ENCODE peak calls at places on chromosomes 4 and X, in four cellular contexts. One of them, this sample, is unnamed.

GRCh38 chrX:139304471-139304870 is 226.1 kb upstream of the F9 start:
- DNase-seq in GM23248: no peak
- DNase-seq in HCT116: no peak
- DNase-seq in hepatocyte: no peak
- DNase-seq in this sample: peak; percentile 66

GRCh38 chr4:134634301-134634700 is 432.7 kb upstream of the PABPC4L start:
- DNase-seq in GM23248: no peak
- DNase-seq in HCT116: no peak
- DNase-seq in hepatocyte: no peak
- DNase-seq in this sample: no peak

GRCh38 chr4:151912626-151913025 is 151.8 kb upstream of the GATB start:
- DNase-seq in HCT116: no peak
- DNase-seq in hepatocyte: no peak
- DNase-seq in GM23248: no peak
- DNase-seq in this sample: no peak

GRCh38 chrX:154730271-154730883 is 20.5 kb downstream of the GAB3 start:
- DNase-seq in GM23248: peak; percentile 72
- DNase-seq in HCT116: no peak
- DNase-seq in hepatocyte: no peak
- DNase-seq in this sample: peak; percentile 77

GRCh38 chr4:176883108-176883550 is 90.4 kb upstream of the VEGFC start:
- DNase-seq in GM23248: peak; percentile 15
- DNase-seq in hepatocyte: no peak
- DNase-seq in HCT116: no peak
- DNase-seq in this sample: peak; percentile 55

GRCh38 chr4:135277116-135277979 is 1075.8 kb upstream of the PABPC4L start:
- DNase-seq in hepatocyte: no peak
- DNase-seq in GM23248: no peak
- DNase-seq in HCT116: no peak
- DNase-seq in this sample: peak; percentile 92

GRCh38 chrX:150202641-150203248 is 160.4 kb upstream of the MAMLD1 start:
- DNase-seq in HCT116: no peak
- DNase-seq in hepatocyte: peak; percentile 13
- DNase-seq in GM23248: peak; percentile 80
- DNase-seq in this sample: no peak

GRCh38 chr4:139014391-139015268 is 951 bp upstream of the NOCT start:
- DNase-seq in HCT116: peak; percentile 85
- DNase-seq in hepatocyte: peak; percentile 81
- DNase-seq in GM23248: peak; percentile 88
- DNase-seq in this sample: peak; percentile 97

GRCh38 chrX:16931855-16932254 is 14.6 kb upstream of the REPS2 start:
- DNase-seq in HCT116: no peak
- DNase-seq in GM23248: no peak
- DNase-seq in hepatocyte: no peak
- DNase-seq in this sample: no peak

GRCh38 chr4:165208741-165209388 is 1.5 kb downstream of the KLHL2 start:
- DNase-seq in GM23248: no peak
- DNase-seq in HCT116: no peak
- DNase-seq in hepatocyte: no peak
- DNase-seq in this sample: peak; percentile 33

GRCh38 chr4:155207534-155208257 is 740 bp upstream of the NPY2R start:
- DNase-seq in HCT116: no peak
- DNase-seq in GM23248: no peak
- DNase-seq in hepatocyte: peak; percentile 30
- DNase-seq in this sample: no peak

GRCh38 chr4:1661695-1662094 is 22.4 kb downstream of the FAM53A start:
- DNase-seq in GM23248: no peak
- DNase-seq in HCT116: peak; percentile 48
- DNase-seq in hepatocyte: no peak
- DNase-seq in this sample: no peak

GRCh38 chr4:138090145-138090917 is 151.8 kb downstream of the SLC7A11 start:
- DNase-seq in GM23248: peak; percentile 74
- DNase-seq in HCT116: peak; percentile 76
- DNase-seq in hepatocyte: peak; percentile 82
- DNase-seq in this sample: peak; percentile 54

GRCh38 chr4:145279122-145279960 is 99.0 kb upstream of the OTUD4 start:
- DNase-seq in hepatocyte: no peak
- DNase-seq in HCT116: no peak
- DNase-seq in GM23248: peak; percentile 92
- DNase-seq in this sample: peak; percentile 96

GRCh38 chrX:110012818-110013484 is 10.0 kb downstream of the TMEM164 start:
- DNase-seq in HCT116: no peak
- DNase-seq in GM23248: no peak
- DNase-seq in hepatocyte: no peak
- DNase-seq in this sample: no peak

GRCh38 chrX:94256396-94256795 is 582.4 kb downstream of the FAM133A start:
- DNase-seq in HCT116: no peak
- DNase-seq in GM23248: no peak
- DNase-seq in hepatocyte: no peak
- DNase-seq in this sample: no peak

GRCh38 chr4:112604590-112604989 is 32.1 kb downstream of the ZGRF1 start:
- DNase-seq in hepatocyte: peak; percentile 74
- DNase-seq in HCT116: peak; percentile 18
- DNase-seq in GM23248: peak; percentile 71
- DNase-seq in this sample: peak; percentile 16

GRCh38 chr4:2436301-2436700 is 17.5 kb downstream of the CFAP99 start:
- DNase-seq in GM23248: peak; percentile 76
- DNase-seq in hepatocyte: no peak
- DNase-seq in HCT116: no peak
- DNase-seq in this sample: no peak

GRCh38 chr4:55444822-55445221 is 49.1 kb downstream of the TMEM165 start:
- DNase-seq in HCT116: peak; percentile 13
- DNase-seq in GM23248: peak; percentile 62
- DNase-seq in hepatocyte: no peak
- DNase-seq in this sample: peak; percentile 36

GRCh38 chrX:52139545-52139895 is 45.2 kb upstream of the MAGED4 start:
- DNase-seq in hepatocyte: no peak
- DNase-seq in GM23248: no peak
- DNase-seq in HCT116: no peak
- DNase-seq in this sample: no peak

GRCh38 chrX:10356979-10357378 is 200.2 kb downstream of the CLCN4 start:
- DNase-seq in GM23248: peak; percentile 60
- DNase-seq in HCT116: no peak
- DNase-seq in hepatocyte: no peak
- DNase-seq in this sample: peak; percentile 71

GRCh38 chr4:147425019-147425418 is 55.9 kb upstream of the EDNRA start:
- DNase-seq in GM23248: peak; percentile 60
- DNase-seq in hepatocyte: no peak
- DNase-seq in HCT116: no peak
- DNase-seq in this sample: peak; percentile 42

GRCh38 chrX:17591741-17592110 is 145.6 kb upstream of the SCML1 start:
- DNase-seq in hepatocyte: no peak
- DNase-seq in GM23248: peak; percentile 77
- DNase-seq in HCT116: no peak
- DNase-seq in this sample: peak; percentile 80

GRCh38 chrX:40290519-40290918 is 192.8 kb upstream of the BCOR start:
- DNase-seq in GM23248: no peak
- DNase-seq in HCT116: no peak
- DNase-seq in hepatocyte: no peak
- DNase-seq in this sample: no peak

GRCh38 chr4:33890841-33891240 is 2353.5 kb downstream of the ARAP2 start:
- DNase-seq in HCT116: no peak
- DNase-seq in GM23248: peak; percentile 5
- DNase-seq in hepatocyte: no peak
- DNase-seq in this sample: no peak

GRCh38 chrX:47351706-47352105 is 18.7 kb upstream of the ZNF157 start:
- DNase-seq in HCT116: no peak
- DNase-seq in GM23248: peak; percentile 68
- DNase-seq in hepatocyte: no peak
- DNase-seq in this sample: peak; percentile 57

GRCh38 chrX:36867143-36867542 is 141.0 kb upstream of the FAM47C start:
- DNase-seq in GM23248: peak; percentile 28
- DNase-seq in hepatocyte: peak; percentile 64
- DNase-seq in HCT116: no peak
- DNase-seq in this sample: peak; percentile 1

GRCh38 chr4:159090255-159090654 is 12.6 kb upstream of the RAPGEF2 start:
- DNase-seq in HCT116: no peak
- DNase-seq in hepatocyte: no peak
- DNase-seq in GM23248: no peak
- DNase-seq in this sample: no peak

GRCh38 chr4:110637408-110638131 is 14.7 kb upstream of the PITX2 start:
- DNase-seq in hepatocyte: peak; percentile 68
- DNase-seq in HCT116: no peak
- DNase-seq in GM23248: peak; percentile 27
- DNase-seq in this sample: no peak

GRCh38 chrX:73903941-73904340 is 340.9 kb downstream of the CHIC1 start:
- DNase-seq in hepatocyte: no peak
- DNase-seq in HCT116: no peak
- DNase-seq in GM23248: no peak
- DNase-seq in this sample: no peak

GRCh38 chr4:147488551-147488950 is 7.7 kb downstream of the EDNRA start:
- DNase-seq in HCT116: no peak
- DNase-seq in GM23248: peak; percentile 11
- DNase-seq in hepatocyte: no peak
- DNase-seq in this sample: peak; percentile 42

GRCh38 chr4:120630432-120630831 is 292.1 kb downstream of the PRDM5 start:
- DNase-seq in hepatocyte: no peak
- DNase-seq in GM23248: peak; percentile 3
- DNase-seq in HCT116: no peak
- DNase-seq in this sample: no peak

GRCh38 chr4:6986067-6986780 is 56.9 kb upstream of the TADA2B start:
- DNase-seq in GM23248: peak; percentile 74
- DNase-seq in hepatocyte: peak; percentile 57
- DNase-seq in HCT116: no peak
- DNase-seq in this sample: peak; percentile 76

DNA sequence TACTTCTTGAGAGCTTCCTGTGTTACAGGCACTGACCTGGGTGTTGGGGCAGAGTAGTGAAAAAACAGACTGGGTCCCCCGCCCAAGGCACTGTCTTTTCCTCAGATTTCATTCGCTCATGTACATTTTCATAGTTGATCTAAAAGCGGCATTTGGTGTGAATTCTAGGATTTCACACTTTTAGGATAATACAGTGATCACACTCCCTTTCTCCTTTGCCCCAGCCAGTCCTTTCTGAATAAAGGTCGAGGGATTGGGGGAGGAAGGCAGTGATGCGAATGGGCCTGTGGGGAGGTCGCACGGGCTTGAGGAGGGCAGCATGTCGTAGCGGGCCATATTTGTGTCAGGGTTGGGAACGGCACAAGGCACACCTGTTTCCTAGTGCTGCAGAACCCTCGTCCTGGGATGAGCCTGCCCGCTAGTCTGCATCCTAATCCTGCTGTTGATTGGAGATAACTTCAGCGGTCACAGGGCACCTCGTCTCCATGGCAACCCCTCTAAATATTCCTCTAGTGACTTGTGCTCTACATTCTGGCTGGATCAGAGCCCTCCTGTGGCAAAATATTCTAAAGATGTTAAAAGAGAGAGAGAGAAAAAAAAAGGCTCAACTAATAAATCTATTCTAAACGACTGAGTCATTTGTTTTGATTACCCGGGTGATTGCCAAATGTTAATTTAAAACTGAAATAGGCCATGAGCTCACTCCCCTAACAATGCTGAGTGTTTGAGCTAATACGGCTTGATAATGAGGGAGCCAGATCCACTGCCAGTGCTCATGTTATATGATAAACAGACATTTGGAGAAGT is 21.8 kb downstream of the FHL1 start:
- DNase-seq in hepatocyte: peak; percentile 66
- DNase-seq in GM23248: peak; percentile 86
- DNase-seq in HCT116: no peak
- DNase-seq in this sample: peak; percentile 90
- H3K4me1 ChIP-seq in hepatocyte: peaks cover 7% of the 10 kb centered on the region
- H3K4me1 ChIP-seq in GM23248: peaks cover 29% of the 10 kb centered on the region
- H3K4me1 ChIP-seq in HCT116: peaks cover 12% of the 10 kb centered on the region
- H3K4me1 ChIP-seq in this sample: peaks cover 29% of the 10 kb centered on the region

GRCh38 chrX:153413731-153414130 is 2.5 kb downstream of the ZFP92 start:
- DNase-seq in GM23248: no peak
- DNase-seq in hepatocyte: no peak
- DNase-seq in HCT116: no peak
- DNase-seq in this sample: no peak

GRCh38 chrX:153411255-153411987 is at the start of gene ZFP92:
- DNase-seq in HCT116: no peak
- DNase-seq in GM23248: peak; percentile 5
- DNase-seq in hepatocyte: peak; percentile 27
- DNase-seq in this sample: no peak

GRCh38 chrX:153412746-153413720 is 1.8 kb downstream of the ZFP92 start:
- DNase-seq in HCT116: no peak
- DNase-seq in hepatocyte: no peak
- DNase-seq in GM23248: no peak
- DNase-seq in this sample: no peak

GRCh38 chrX:153410888-153411254 is 401 bp upstream of the ZFP92 start:
- DNase-seq in HCT116: no peak
- DNase-seq in hepatocyte: no peak
- DNase-seq in GM23248: no peak
- DNase-seq in this sample: no peak

GRCh38 chrX:153411988-153412574 is 809 bp downstream of the ZFP92 start:
- DNase-seq in hepatocyte: no peak
- DNase-seq in HCT116: no peak
- DNase-seq in GM23248: peak; percentile 23
- DNase-seq in this sample: no peak
- TF ChIP-seq EZH2 in hepatocyte: no peak
- TF ChIP-seq EZH2 in HCT116: no peak
- TF ChIP-seq EZH2 in GM23248: no peak
- TF ChIP-seq EZH2 in this sample: peak; percentile 56

DNA sequence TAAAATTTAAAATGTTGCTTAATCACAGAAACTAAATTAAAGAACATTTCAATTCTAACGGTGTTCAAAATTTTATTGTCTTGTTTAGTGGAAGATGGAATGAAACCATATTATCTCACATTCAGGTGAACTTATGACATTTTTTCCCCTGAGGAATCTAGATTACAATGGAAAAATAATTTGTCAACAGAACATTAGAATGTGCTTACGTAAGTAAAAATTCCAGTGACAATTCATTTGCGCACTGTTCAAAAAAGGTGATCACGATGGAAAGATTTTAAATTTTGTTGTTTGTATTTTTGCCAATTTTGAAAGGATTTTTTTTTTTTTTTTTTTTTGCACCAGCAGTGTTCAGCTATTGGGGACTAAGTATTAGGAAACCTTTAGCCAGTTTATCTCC is 23.3 kb upstream of the SORBS2 start:
- DNase-seq in hepatocyte: no peak
- DNase-seq in HCT116: no peak
- DNase-seq in GM23248: no peak
- DNase-seq in this sample: no peak
- H3K4me1 ChIP-seq in hepatocyte: peaks cover 43% of the 10 kb centered on the region
- H3K4me1 ChIP-seq in HCT116: peaks cover 23% of the 10 kb centered on the region
- H3K4me1 ChIP-seq in GM23248: peaks cover 21% of the 10 kb centered on the region
- H3K4me1 ChIP-seq in this sample: peaks cover 36% of the 10 kb centered on the region

GRCh38 chr4:84497835-84498202 is 1.3 kb downstream of the NKX6-1 start:
- DNase-seq in hepatocyte: no peak
- DNase-seq in HCT116: no peak
- DNase-seq in GM23248: no peak
- DNase-seq in this sample: no peak

GRCh38 chr4:84497220-84497834 is 1.8 kb downstream of the NKX6-1 start:
- DNase-seq in GM23248: peak; percentile 40
- DNase-seq in hepatocyte: no peak
- DNase-seq in HCT116: no peak
- DNase-seq in this sample: peak; percentile 41

GRCh38 chr4:84495448-84496221 is 3.5 kb downstream of the NKX6-1 start:
- DNase-seq in hepatocyte: no peak
- DNase-seq in GM23248: no peak
- DNase-seq in HCT116: no peak
- DNase-seq in this sample: peak; percentile 17

GRCh38 chr4:84498203-84499026 is 677 bp downstream of the NKX6-1 start:
- DNase-seq in hepatocyte: peak; percentile 34
- DNase-seq in HCT116: peak; percentile 8
- DNase-seq in GM23248: peak; percentile 67
- DNase-seq in this sample: peak; percentile 13

GRCh38 chr4:84496356-84497219 is 2.5 kb downstream of the NKX6-1 start:
- DNase-seq in GM23248: no peak
- DNase-seq in HCT116: no peak
- DNase-seq in hepatocyte: no peak
- DNase-seq in this sample: no peak
- TF ChIP-seq EZH2 in GM23248: no peak
- TF ChIP-seq EZH2 in HCT116: no peak
- TF ChIP-seq EZH2 in hepatocyte: peak; percentile 70
- TF ChIP-seq EZH2 in this sample: peak; percentile 34